ENCODE peak calls at places on chromosomes 2 and 18, in four cellular contexts. P is left colon, I is cardiac fibroblast, A is type B pancreatic cell. Z is an unnamed sample.

GRCh38 chr2:150259746-150260145 is 227.7 kb downstream of the RND3 start:
- DNase-seq in P (no peak), I (no peak), A (no peak), Z (peak)

GRCh38 chr2:30871980-30872789 is 64.9 kb upstream of the CAPN13 start:
- DNase-seq in P (no peak), I (no peak), A (no peak), Z (no peak)

GRCh38 chr2:197034292-197034691 is 107.8 kb upstream of the PGAP1 start:
- DNase-seq in P (no peak), I (peak), A (no peak), Z (no peak)

GRCh38 chr18:55982992-55983391 is 395.0 kb upstream of the TCF4 start:
- DNase-seq in P (no peak), I (no peak), A (no peak), Z (no peak)

GRCh38 chr2:55063713-55064323 is 13.6 kb upstream of the RTN4 start:
- DNase-seq in P (no peak), I (no peak), A (no peak), Z (no peak)

GRCh38 chr2:225052703-225053102 is 10.4 kb upstream of the DOCK10 start:
- DNase-seq in P (no peak), I (no peak), A (no peak), Z (no peak)

GRCh38 chr2:217383620-217384019 is 523.8 kb upstream of the TNP1 start:
- DNase-seq in P (no peak), I (no peak), A (no peak), Z (no peak)

GRCh38 chr18:54767094-54767493 is 61.2 kb upstream of the RAB27B start:
- DNase-seq in P (no peak), I (no peak), A (no peak), Z (no peak)

GRCh38 chr18:44107187-44107586 is 573.5 kb upstream of the SETBP1 start:
- DNase-seq in P (no peak), I (no peak), A (no peak), Z (peak)

GRCh38 chr2:70697603-70698383 is 70.2 kb downstream of the ADD2 start:
- DNase-seq in P (no peak), I (no peak), A (peak), Z (no peak)

GRCh38 chr18:55100817-55101457 is 141.7 kb upstream of the CCDC68 start:
- DNase-seq in P (no peak), I (peak), A (no peak), Z (peak)

GRCh38 chr2:71670430-71670795 is 217.1 kb downstream of the DYSF start:
- DNase-seq in P (no peak), I (no peak), A (no peak), Z (no peak)

GRCh38 chr2:239116456-239117246 is 268.8 kb downstream of the TWIST2 start:
- DNase-seq in P (no peak), I (no peak), A (no peak), Z (peak)

GRCh38 chr18:46067431-46068007 is 4.5 kb downstream of the PSTPIP2 start:
- DNase-seq in P (no peak), I (peak), A (no peak), Z (no peak)

GRCh38 chr18:79586436-79587297 is 92.9 kb upstream of the CTDP1 start:
- DNase-seq in P (peak), I (no peak), A (peak), Z (no peak)

GRCh38 chr2:200300065-200300464 is 6.4 kb upstream of the SPATS2L start:
- DNase-seq in P (no peak), I (no peak), A (no peak), Z (no peak)

GRCh38 chr18:3449702-3450357 is at the start of gene TGIF1:
- DNase-seq in P (peak), I (peak), A (peak), Z (peak)

GRCh38 chr2:74834806-74835755 is 1.2 kb downstream of the HK2 start:
- DNase-seq in P (peak), I (peak), A (peak), Z (peak)

GRCh38 chr2:47867205-47867604 is 39.1 kb downstream of the FBXO11 start:
- DNase-seq in P (no peak), I (peak), A (no peak), Z (peak)

GRCh38 chr2:239255643-239256042 is 145.2 kb downstream of the HDAC4 start:
- DNase-seq in P (no peak), I (no peak), A (no peak), Z (no peak)

GRCh38 chr18:5103693-5104092 is 93.4 kb downstream of the AKAIN1 start:
- DNase-seq in P (no peak), I (no peak), A (no peak), Z (no peak)

GRCh38 chr2:38245114-38245641 is 131.9 kb downstream of the ATL2 start:
- DNase-seq in P (no peak), I (no peak), A (no peak), Z (no peak)

GRCh38 chr2:36146765-36147164 is 208.8 kb upstream of the CRIM1 start:
- DNase-seq in P (no peak), I (no peak), A (no peak), Z (no peak)

GRCh38 chr2:69436937-69437750 is at the start of gene NFU1:
- DNase-seq in P (peak), I (peak), A (peak), Z (peak)

GRCh38 chr2:4992226-4992625 is 700.0 kb upstream of the SOX11 start:
- DNase-seq in P (no peak), I (no peak), A (no peak), Z (no peak)

GRCh38 chr2:176527141-176527901 is 258.1 kb downstream of the MTX2 start:
- DNase-seq in P (no peak), I (peak), A (no peak), Z (peak)

Z was measured in foreskin fibroblast.